ENCODE peak calls at places on chromosomes 11 and 22, in six cellular contexts. G, U, L, Q, Y and J are unnamed samples.

GRCh38 chr11:31819533-31820437 is 8.7 kb upstream of the PAX6 start:
- DNase-seq in G (no peak), U (no peak), L (no peak), Q (no peak), Y (no peak), J (no peak)

GRCh38 chr11:64126796-64127195 is 39.1 kb downstream of the MACROD1 start:
- DNase-seq in G (no peak), U (no peak), L (no peak), Q (no peak), Y (peak; percentile 89), J (no peak)

GRCh38 chr22:32325811-32326237 is 31.8 kb upstream of the RFPL3 start:
- DNase-seq in G (no peak), U (no peak), L (no peak), Q (no peak), Y (no peak), J (no peak)

GRCh38 chr11:76233936-76234703 is 27.8 kb upstream of the WNT11 start:
- DNase-seq in G (peak; percentile 30), U (peak; percentile 86), L (peak; percentile 69), Q (peak; percentile 14), Y (peak; percentile 45), J (peak; percentile 44)

GRCh38 chr11:6843670-6844069 is 1.8 kb upstream of the OR10A5 start:
- DNase-seq in G (no peak), U (no peak), L (no peak), Q (no peak), Y (no peak), J (no peak)

GRCh38 chr22:50722048-50722701 is 15.8 kb upstream of the ACR start:
- DNase-seq in G (no peak), U (no peak), L (no peak), Q (no peak), Y (no peak), J (no peak)

GRCh38 chr11:124745835-124746620 is 6.0 kb downstream of the VSIG2 start:
- DNase-seq in G (no peak), U (peak; percentile 63), L (no peak), Q (no peak), Y (peak; percentile 49), J (no peak)

GRCh38 chr11:64251986-64252837 is 882 bp downstream of the PLCB3 start:
- DNase-seq in G (no peak), U (no peak), L (peak; percentile 77), Q (peak; percentile 69), Y (peak; percentile 78), J (no peak)

GRCh38 chr11:122803306-122803705 is 35.0 kb upstream of the CRTAM start:
- DNase-seq in G (peak; percentile 74), U (no peak), L (no peak), Q (peak; percentile 100), Y (no peak), J (peak; percentile 22)

GRCh38 chr11:106714179-106714578 is 304.1 kb downstream of the GUCY1A2 start:
- DNase-seq in G (peak; percentile 71), U (no peak), L (no peak), Q (no peak), Y (no peak), J (no peak)

GRCh38 chr11:85658180-85658579 is 6.7 kb downstream of the CREBZF start:
- DNase-seq in G (no peak), U (no peak), L (no peak), Q (no peak), Y (no peak), J (no peak)

GRCh38 chr11:19628018-19628417 is 84.6 kb upstream of the NAV2 start:
- DNase-seq in G (no peak), U (peak; percentile 96), L (no peak), Q (peak; percentile 68), Y (no peak), J (peak; percentile 87)

GRCh38 chr11:9719949-9720646 is 56.2 kb downstream of the SWAP70 start:
- DNase-seq in G (no peak), U (no peak), L (no peak), Q (no peak), Y (no peak), J (no peak)

GRCh38 chr11:113057038-113057437 is 95.8 kb downstream of the NCAM1 start:
- DNase-seq in G (no peak), U (no peak), L (no peak), Q (no peak), Y (no peak), J (no peak)

GRCh38 chr22:22452211-22452610 is 56.3 kb downstream of the ZNF280B start:
- DNase-seq in G (no peak), U (no peak), L (no peak), Q (no peak), Y (no peak), J (no peak)

GRCh38 chr11:105790841-105791240 is 181.0 kb downstream of the GRIA4 start:
- DNase-seq in G (no peak), U (no peak), L (no peak), Q (no peak), Y (no peak), J (no peak)

GRCh38 chr11:71194702-71195101 is 57.7 kb downstream of the SHANK2 start:
- DNase-seq in G (no peak), U (no peak), L (no peak), Q (no peak), Y (no peak), J (no peak)

GRCh38 chr11:108324587-108324986 is 101.7 kb downstream of the ATM start:
- DNase-seq in G (peak; percentile 14), U (no peak), L (no peak), Q (peak; percentile 5), Y (no peak), J (no peak)

GRCh38 chr11:83249972-83250593 is 36.1 kb downstream of the CCDC90B start:
- DNase-seq in G (no peak), U (no peak), L (no peak), Q (peak; percentile 20), Y (no peak), J (no peak)

GRCh38 chr11:63682045-63682915 is 980 bp downstream of the RTN3 start:
- DNase-seq in G (no peak), U (no peak), L (no peak), Q (peak; percentile 25), Y (peak; percentile 38), J (no peak)

GRCh38 chr11:43987384-43988039 is 45.1 kb downstream of the C11orf96 start:
- DNase-seq in G (peak; percentile 97), U (peak; percentile 94), L (peak; percentile 100), Q (peak; percentile 69), Y (peak; percentile 61), J (peak; percentile 65)

GRCh38 chr22:40400173-40400572 is 29.8 kb downstream of the SGSM3 start:
- DNase-seq in G (no peak), U (peak; percentile 65), L (no peak), Q (no peak), Y (no peak), J (no peak)

GRCh38 chr11:61626580-61627380 is 45.9 kb upstream of the SYT7 start:
- DNase-seq in G (no peak), U (no peak), L (no peak), Q (peak; percentile 87), Y (peak; percentile 88), J (peak; percentile 89)

GRCh38 chr22:25161017-25161915 is 38.4 kb upstream of the CRYBB3 start:
- DNase-seq in G (no peak), U (no peak), L (no peak), Q (no peak), Y (no peak), J (no peak)

GRCh38 chr11:119484741-119485605 is 62.0 kb upstream of the THY1 start:
- DNase-seq in G (no peak), U (peak; percentile 43), L (no peak), Q (no peak), Y (no peak), J (peak; percentile 48)

GRCh38 chr11:118232659-118233058 is 7.8 kb upstream of the JAML start:
- DNase-seq in G (no peak), U (no peak), L (no peak), Q (no peak), Y (no peak), J (no peak)

GRCh38 chr11:134856371-134856971 is 444.4 kb upstream of the B3GAT1 start:
- DNase-seq in G (no peak), U (no peak), L (no peak), Q (no peak), Y (no peak), J (no peak)

GRCh38 chr11:77244277-77245014 is 57.0 kb downstream of the GDPD4 start:
- DNase-seq in G (peak; percentile 86), U (no peak), L (no peak), Q (peak; percentile 75), Y (no peak), J (no peak)

GRCh38 chr11:2271077-2271326 is 614 bp upstream of the ASCL2 start:
- DNase-seq in G (no peak), U (peak; percentile 64), L (peak; percentile 5), Q (no peak), Y (no peak), J (peak; percentile 47)

DNA sequence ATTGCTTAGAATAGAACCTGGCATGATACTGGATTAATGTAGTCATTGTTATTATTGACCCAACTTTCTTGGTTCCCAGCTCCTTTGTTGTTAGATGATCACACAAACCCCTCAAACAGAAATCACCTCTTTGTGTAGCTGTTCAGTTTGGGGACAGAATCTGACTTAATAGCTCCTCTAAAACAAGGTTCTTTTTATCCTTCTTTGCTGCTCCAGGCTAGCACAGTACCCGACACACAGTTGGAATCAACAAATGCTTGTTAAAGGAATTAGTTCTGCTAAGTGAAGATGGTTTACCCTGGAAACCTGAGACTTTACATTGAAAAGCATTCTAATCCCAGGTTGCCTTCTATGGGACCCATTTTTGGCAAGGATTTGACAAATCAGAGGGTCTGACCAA is 43.9 kb downstream of the GAB2 start:
- DNase-seq in G (no peak), U (no peak), L (no peak), Q (no peak), Y (no peak), J (no peak)
- H3K4me3 ChIP-seq in G (no peak overlapping the region), U (no peak overlapping the region), L (no peak overlapping the region), Q (no peak overlapping the region), Y (no peak overlapping the region), J (no peak overlapping the region)

GRCh38 chr11:45622283-45622682 is 43.1 kb downstream of the CHST1 start:
- DNase-seq in G (no peak), U (no peak), L (no peak), Q (no peak), Y (no peak), J (no peak)
- TF ChIP-seq CTCF in G (no peak), U (no peak), L (no peak), Q (no peak), Y (no peak), J (no peak)

GRCh38 chr11:75198278-75198948 is 42.2 kb upstream of the TPBGL start:
- DNase-seq in G (no peak), U (no peak), L (no peak), Q (peak; percentile 51), Y (no peak), J (no peak)

GRCh38 chr11:75201771-75202170 is 38.8 kb upstream of the TPBGL start:
- DNase-seq in G (no peak), U (no peak), L (no peak), Q (no peak), Y (no peak), J (no peak)

GRCh38 chr11:75200531-75200930 is 40.0 kb upstream of the TPBGL start:
- DNase-seq in G (no peak), U (no peak), L (no peak), Q (no peak), Y (no peak), J (no peak)

GRCh38 chr11:75199412-75199955 is 41.1 kb upstream of the TPBGL start:
- DNase-seq in G (no peak), U (no peak), L (no peak), Q (no peak), Y (no peak), J (no peak)

GRCh38 chr11:75200051-75200450 is 40.5 kb upstream of the TPBGL start:
- DNase-seq in G (no peak), U (no peak), L (no peak), Q (no peak), Y (no peak), J (no peak)
- H3K4me1 ChIP-seq in G (no peaks in the 10 kb centered on the region), U (no peaks in the 10 kb centered on the region), L (no peaks in the 10 kb centered on the region), Q (no peaks in the 10 kb centered on the region), Y (no peaks in the 10 kb centered on the region), J (no peaks in the 10 kb centered on the region)

GRCh38 chr11:706439-706956 is 467 bp downstream of the EPS8L2 start:
- DNase-seq in G (peak; percentile 22), U (peak; percentile 86), L (peak; percentile 47), Q (peak; percentile 73), Y (peak; percentile 73), J (no peak)
- H3K4me3 ChIP-seq in G (peak overlapping the region; percentile 63), U (peak overlapping the region; percentile 72), L (peak overlapping the region; percentile 70), Q (peak overlapping the region; percentile 95), Y (peak overlapping the region; percentile 80), J (peak overlapping the region; percentile 51)